ENCODE peak calls at places on chromosomes 13 and 19, in ten cellular contexts. B is GM13976; L is DND-41; R is ascending aorta; A is neural progenitor cell; E is CD8-positive, alpha-beta T cell; U is AG04450; K is neural crest cell; Z is pancreas; O is breast epithelium. H is an unnamed sample.

GRCh38 chr19:10270616-10271394 is at the start of gene ICAM1:
- DNase-seq in B (peak; percentile 89), L (peak; percentile 80), R (peak; percentile 87), A (peak; percentile 71), E (peak; percentile 67), U (no peak), K (no peak), Z (peak; percentile 55), O (peak; percentile 66), H (peak; percentile 87)

GRCh38 chr19:2015611-2015950 is at the start of gene BTBD2:
- DNase-seq in B (no peak), L (peak; percentile 72), R (no peak), A (no peak), E (peak; percentile 47), U (peak; percentile 73), K (no peak), Z (peak; percentile 58), O (no peak), H (peak; percentile 78)

GRCh38 chr19:19366691-19367396 is 38.6 kb upstream of the GATAD2A start:
- DNase-seq in B (peak; percentile 84), L (peak; percentile 48), R (peak; percentile 84), A (peak; percentile 84), E (peak; percentile 69), U (peak; percentile 39), K (peak; percentile 48), Z (peak; percentile 84), O (peak; percentile 70), H (peak; percentile 80)

GRCh38 chr13:107518292-107518691 is 697.0 kb downstream of the LIG4 start:
- DNase-seq in B (no peak), L (no peak), R (no peak), A (peak; percentile 7), E (no peak), U (no peak), K (no peak), Z (no peak), O (no peak), H (no peak)

GRCh38 chr19:18735324-18735723 is 51.8 kb downstream of the CRTC1 start:
- DNase-seq in B (no peak), L (no peak), R (no peak), A (no peak), E (no peak), U (no peak), K (no peak), Z (no peak), O (no peak), H (no peak)

GRCh38 chr19:48051345-48052033 is 7.6 kb upstream of the CABP5 start:
- DNase-seq in B (no peak), L (no peak), R (no peak), A (no peak), E (no peak), U (no peak), K (no peak), Z (no peak), O (no peak), H (no peak)

GRCh38 chr13:21638319-21639282 is 32.3 kb upstream of the FGF9 start:
- DNase-seq in B (peak; percentile 60), L (peak; percentile 25), R (no peak), A (no peak), E (peak; percentile 42), U (no peak), K (peak; percentile 43), Z (peak; percentile 31), O (no peak), H (no peak)

GRCh38 chr13:93116809-93117208 is 109.8 kb upstream of the GPC6 start:
- DNase-seq in B (no peak), L (no peak), R (no peak), A (no peak), E (no peak), U (no peak), K (no peak), Z (no peak), O (no peak), H (no peak)

GRCh38 chr13:107866666-107867623 is 348.4 kb downstream of the LIG4 start:
- DNase-seq in B (peak; percentile 21), L (no peak), R (no peak), A (peak; percentile 71), E (no peak), U (no peak), K (peak; percentile 32), Z (peak; percentile 29), O (no peak), H (no peak)

GRCh38 chr13:114118763-114119123 is 13.7 kb downstream of the RASA3 start:
- DNase-seq in B (no peak), L (no peak), R (no peak), A (no peak), E (no peak), U (no peak), K (no peak), Z (peak; percentile 63), O (no peak), H (no peak)

GRCh38 chr19:37698216-37698615 is 21.3 kb downstream of the ZNF607 start:
- DNase-seq in B (no peak), L (no peak), R (no peak), A (no peak), E (no peak), U (no peak), K (no peak), Z (no peak), O (no peak), H (no peak)

GRCh38 chr13:23993439-23993980 is 96.2 kb upstream of the C1QTNF9B start:
- DNase-seq in B (no peak), L (no peak), R (no peak), A (no peak), E (no peak), U (peak; percentile 73), K (no peak), Z (no peak), O (no peak), H (no peak)

GRCh38 chr19:10565567-10566407 is at the start of gene KRI1:
- DNase-seq in B (peak; percentile 98), L (peak; percentile 100), R (peak; percentile 99), A (peak; percentile 99), E (peak; percentile 99), U (peak; percentile 93), K (peak; percentile 99), Z (peak; percentile 99), O (peak; percentile 96), H (peak; percentile 98)

GRCh38 chr13:53200498-53201453 is 172.2 kb downstream of the OLFM4 start:
- DNase-seq in B (peak; percentile 37), L (no peak), R (no peak), A (peak; percentile 96), E (no peak), U (no peak), K (peak; percentile 87), Z (peak; percentile 72), O (no peak), H (no peak)

GRCh38 chr13:114321256-114321655 is 7.0 kb downstream of the CHAMP1 start:
- DNase-seq in B (no peak), L (no peak), R (no peak), A (no peak), E (no peak), U (no peak), K (no peak), Z (no peak), O (no peak), H (no peak)

GRCh38 chr19:4439243-4439642 is 18.4 kb downstream of the UBXN6 start:
- DNase-seq in B (no peak), L (no peak), R (no peak), A (no peak), E (no peak), U (no peak), K (no peak), Z (no peak), O (no peak), H (no peak)

GRCh38 chr19:17424743-17425365 is 5.0 kb downstream of the MVB12A start:
- DNase-seq in B (peak; percentile 78), L (peak; percentile 41), R (no peak), A (peak; percentile 95), E (no peak), U (no peak), K (peak; percentile 76), Z (no peak), O (no peak), H (no peak)
- TF ChIP-seq CTCF in B (peak; percentile 81), L (peak; percentile 47), R (peak; percentile 52), A (peak; percentile 73), E (no peak), U (peak; percentile 58), K (peak; percentile 59), Z (no peak), O (no peak), H (no peak)

GRCh38 chr19:45254044-45254531 is 3.0 kb downstream of the MARK4 start:
- DNase-seq in B (no peak), L (peak; percentile 12), R (no peak), A (no peak), E (no peak), U (no peak), K (no peak), Z (no peak), O (no peak), H (no peak)
- TF ChIP-seq CTCF in B (peak; percentile 12), L (peak; percentile 45), R (no peak), A (peak; percentile 14), E (peak; percentile 19), U (peak; percentile 34), K (peak; percentile 46), Z (no peak), O (no peak), H (no peak)

DNA sequence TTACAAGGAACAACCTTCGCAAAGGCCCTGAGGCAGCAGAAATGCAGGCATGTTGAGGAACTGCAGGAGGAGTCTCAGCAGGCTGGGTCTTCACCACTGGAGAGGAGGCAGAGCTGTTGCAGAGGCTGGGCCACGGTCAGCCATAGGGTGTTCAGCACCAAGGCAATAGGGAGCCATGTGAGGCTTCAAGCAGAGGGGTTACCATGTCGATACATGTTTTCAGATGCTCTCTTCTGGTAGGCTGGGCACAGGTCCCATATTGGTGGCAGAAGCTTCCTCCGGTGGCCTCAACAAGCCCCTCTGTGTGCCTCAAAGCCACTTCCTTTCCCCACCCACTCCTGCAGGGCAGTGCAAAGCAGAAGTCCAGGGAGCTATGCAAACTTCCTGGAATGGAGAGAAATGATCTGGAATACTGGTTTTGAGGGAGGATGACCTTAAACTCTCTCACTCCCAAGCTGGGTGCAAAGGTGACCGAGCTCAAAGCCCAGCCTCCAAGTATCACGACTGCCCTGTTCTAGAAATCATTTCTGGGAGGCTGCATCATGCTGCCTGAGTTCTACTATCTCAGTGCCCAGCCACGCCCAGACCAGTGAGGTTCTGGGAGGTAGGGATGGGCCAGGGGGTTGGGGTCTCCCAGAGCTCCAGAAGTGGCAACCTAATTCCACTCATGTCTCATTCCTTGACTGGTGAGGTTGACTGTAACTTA is at the start of gene FUT6:
- DNase-seq in B (no peak), L (no peak), R (no peak), A (no peak), E (no peak), U (no peak), K (no peak), Z (no peak), O (no peak), H (no peak)
- TF ChIP-seq CTCF in B (no peak), L (no peak), R (no peak), A (no peak), E (no peak), U (no peak), K (no peak), Z (no peak), O (no peak), H (no peak)

DNA sequence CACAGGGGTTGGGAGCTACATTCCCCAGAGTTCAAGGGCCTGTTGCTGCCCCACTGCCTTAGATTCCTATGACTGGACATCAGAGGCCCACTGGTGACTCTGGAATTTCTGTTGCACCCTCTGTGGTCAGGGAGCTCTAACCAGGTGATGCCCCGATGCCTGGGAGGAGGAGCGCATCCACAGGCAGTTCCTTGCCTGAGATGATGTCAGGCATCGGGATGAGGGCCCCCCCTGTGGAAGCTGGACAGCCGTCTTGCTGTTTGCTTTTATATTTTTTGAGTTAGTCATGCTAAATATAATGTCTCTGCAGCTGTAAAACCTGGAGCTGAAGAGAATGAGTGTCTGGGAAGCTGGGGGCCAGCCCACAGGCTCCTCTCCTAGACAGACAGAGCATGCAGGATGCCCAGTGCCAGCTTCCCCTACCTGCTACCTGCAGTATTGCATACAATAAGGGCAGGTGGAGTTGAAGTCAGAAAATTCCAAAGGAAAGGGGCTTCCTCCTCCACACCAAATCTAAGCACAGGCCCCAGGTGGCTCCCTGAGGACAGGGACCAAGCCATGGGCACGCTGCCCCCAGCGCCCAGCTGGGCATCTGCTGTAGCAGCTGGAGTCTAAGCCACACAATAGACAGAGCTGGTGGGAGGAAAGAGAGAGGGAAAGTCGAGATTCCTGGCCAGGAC is 16.2 kb downstream of the COL4A2 start:
- DNase-seq in B (no peak), L (no peak), R (peak; percentile 67), A (no peak), E (no peak), U (peak; percentile 81), K (no peak), Z (no peak), O (no peak), H (no peak)
- TF ChIP-seq CTCF in B (no peak), L (no peak), R (no peak), A (no peak), E (no peak), U (peak; percentile 34), K (no peak), Z (no peak), O (no peak), H (peak; percentile 13)

H was measured in tibial artery.